ENCODE peak calls at places on chromosomes 13 and 19, in five cellular contexts. One of them, this sample, is unnamed.

GRCh38 chr13:100887729-100888151 is 213.1 kb upstream of the TMTC4 start:
- DNase-seq in HCT116: no peak
- DNase-seq in SK-N-SH: no peak
- DNase-seq in K562: no peak
- DNase-seq in H1: no peak
- DNase-seq in this sample: no peak

GRCh38 chr13:49026851-49027250 is 51.1 kb downstream of the FNDC3A start:
- DNase-seq in HCT116: no peak
- DNase-seq in SK-N-SH: no peak
- DNase-seq in K562: no peak
- DNase-seq in H1: no peak
- DNase-seq in this sample: no peak

GRCh38 chr13:95403349-95404140 is 102.3 kb upstream of the ABCC4 start:
- DNase-seq in HCT116: no peak
- DNase-seq in SK-N-SH: no peak
- DNase-seq in K562: no peak
- DNase-seq in H1: peak
- DNase-seq in this sample: no peak

GRCh38 chr13:49938921-49939320 is 2.8 kb upstream of the SPRYD7 start:
- DNase-seq in HCT116: no peak
- DNase-seq in SK-N-SH: no peak
- DNase-seq in K562: no peak
- DNase-seq in H1: no peak
- DNase-seq in this sample: no peak

GRCh38 chr13:51895906-51896888 is 34.4 kb downstream of the CCDC70 start:
- DNase-seq in HCT116: peak
- DNase-seq in SK-N-SH: peak
- DNase-seq in K562: peak
- DNase-seq in H1: peak
- DNase-seq in this sample: peak

GRCh38 chr13:34467450-34468083 is 474.5 kb upstream of the NBEA start:
- DNase-seq in HCT116: no peak
- DNase-seq in SK-N-SH: no peak
- DNase-seq in K562: no peak
- DNase-seq in H1: no peak
- DNase-seq in this sample: no peak

GRCh38 chr19:43290568-43291359 is 21.4 kb upstream of the PSG9 start:
- DNase-seq in HCT116: no peak
- DNase-seq in SK-N-SH: no peak
- DNase-seq in K562: no peak
- DNase-seq in H1: no peak
- DNase-seq in this sample: peak

GRCh38 chr19:56170261-56170660 is 5.5 kb upstream of the GALP start:
- DNase-seq in HCT116: no peak
- DNase-seq in SK-N-SH: no peak
- DNase-seq in K562: peak
- DNase-seq in H1: no peak
- DNase-seq in this sample: no peak

GRCh38 chr19:32877323-32877912 is 7.9 kb upstream of the SLC7A9 start:
- DNase-seq in HCT116: no peak
- DNase-seq in SK-N-SH: no peak
- DNase-seq in K562: no peak
- DNase-seq in H1: no peak
- DNase-seq in this sample: no peak

GRCh38 chr13:72864142-72865035 is 82.5 kb downstream of the PIBF1 start:
- DNase-seq in HCT116: no peak
- DNase-seq in SK-N-SH: no peak
- DNase-seq in K562: no peak
- DNase-seq in H1: no peak
- DNase-seq in this sample: no peak

GRCh38 chr13:80458546-80458945 is 117.6 kb upstream of the SPRY2 start:
- DNase-seq in HCT116: no peak
- DNase-seq in SK-N-SH: no peak
- DNase-seq in K562: no peak
- DNase-seq in H1: no peak
- DNase-seq in this sample: no peak

GRCh38 chr19:19260417-19260816 is 12.7 kb downstream of the TM6SF2 start:
- DNase-seq in HCT116: no peak
- DNase-seq in SK-N-SH: no peak
- DNase-seq in K562: no peak
- DNase-seq in H1: no peak
- DNase-seq in this sample: no peak

GRCh38 chr19:6772028-6772865 is at the start of gene VAV1:
- DNase-seq in HCT116: no peak
- DNase-seq in SK-N-SH: peak
- DNase-seq in K562: peak
- DNase-seq in H1: no peak
- DNase-seq in this sample: no peak

GRCh38 chr19:7552781-7553180 is 17.3 kb downstream of the PNPLA6 start:
- DNase-seq in HCT116: no peak
- DNase-seq in SK-N-SH: peak
- DNase-seq in K562: no peak
- DNase-seq in H1: no peak
- DNase-seq in this sample: no peak

GRCh38 chr19:6654347-6655310 is 15.3 kb downstream of the TNFSF14 start:
- DNase-seq in HCT116: no peak
- DNase-seq in SK-N-SH: no peak
- DNase-seq in K562: peak
- DNase-seq in H1: no peak
- DNase-seq in this sample: no peak

DNA sequence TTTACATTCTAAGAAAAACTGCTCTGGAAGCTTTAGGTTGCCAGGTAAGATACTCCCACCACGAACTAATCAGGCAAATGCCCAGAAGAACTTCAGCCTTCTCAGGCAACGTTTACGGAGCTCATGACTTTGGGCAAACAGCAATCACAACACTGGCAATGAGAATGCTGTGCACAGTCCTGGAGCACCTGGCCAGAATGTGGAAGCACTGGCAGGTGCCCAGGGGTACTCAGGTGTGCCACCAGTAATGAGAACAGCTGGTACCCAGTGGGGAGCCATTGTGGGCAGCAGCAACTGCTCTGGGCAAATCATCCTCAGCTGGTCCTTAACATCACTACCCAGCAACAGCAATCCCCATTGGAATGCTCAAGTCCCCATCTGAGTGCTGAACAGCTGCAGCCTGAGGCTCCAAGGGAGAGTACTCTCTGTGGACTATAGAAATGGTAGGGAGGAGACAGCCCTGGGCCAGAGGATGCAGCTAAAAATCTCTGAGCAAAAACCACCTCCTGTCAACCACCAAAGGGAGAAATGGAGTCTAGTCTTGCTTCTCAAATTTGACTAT is 210.0 kb downstream of the FOXO1 start:
- DNase-seq in HCT116: no peak
- DNase-seq in SK-N-SH: no peak
- DNase-seq in K562: no peak
- DNase-seq in H1: no peak
- DNase-seq in this sample: no peak
- TF ChIP-seq JUND in HCT116: no peak
- TF ChIP-seq JUND in SK-N-SH: no peak
- TF ChIP-seq JUND in K562: no peak
- TF ChIP-seq JUND in H1: no peak
- TF ChIP-seq JUND in this sample: no peak

GRCh38 chr13:45847554-45848224 is 3.9 kb downstream of the SIAH3 start:
- DNase-seq in HCT116: no peak
- DNase-seq in SK-N-SH: no peak
- DNase-seq in K562: peak
- DNase-seq in H1: no peak
- DNase-seq in this sample: no peak
- TF ChIP-seq JUND in HCT116: no peak
- TF ChIP-seq JUND in SK-N-SH: no peak
- TF ChIP-seq JUND in K562: no peak
- TF ChIP-seq JUND in H1: no peak
- TF ChIP-seq JUND in this sample: no peak

GRCh38 chr13:76871332-76871945 is 14.8 kb downstream of the KCTD12 start:
- DNase-seq in HCT116: no peak
- DNase-seq in SK-N-SH: no peak
- DNase-seq in K562: no peak
- DNase-seq in H1: no peak
- DNase-seq in this sample: no peak
- TF ChIP-seq JUND in HCT116: no peak
- TF ChIP-seq JUND in SK-N-SH: no peak
- TF ChIP-seq JUND in K562: no peak
- TF ChIP-seq JUND in H1: no peak
- TF ChIP-seq JUND in this sample: no peak

DNA sequence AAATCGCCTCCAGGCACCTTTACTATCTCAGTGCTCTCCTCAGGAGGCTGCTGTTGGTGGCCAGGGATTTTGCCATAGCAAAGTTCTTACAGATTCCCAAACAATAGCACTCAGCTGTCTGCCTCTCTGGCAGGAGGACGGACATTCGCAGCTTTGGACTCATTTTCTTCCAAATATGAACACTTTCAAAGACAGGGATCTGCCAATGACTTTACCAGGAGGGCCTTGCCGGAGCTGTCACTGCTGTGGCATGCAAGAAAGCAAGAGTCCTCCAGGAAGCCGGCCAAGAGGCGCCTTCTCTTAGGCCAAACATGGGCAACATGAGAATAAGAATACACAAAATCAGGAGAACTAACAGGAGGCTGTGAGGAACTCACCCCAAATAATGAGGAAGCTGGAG is 39.5 kb upstream of the GAS6 start:
- DNase-seq in HCT116: no peak
- DNase-seq in SK-N-SH: no peak
- DNase-seq in K562: no peak
- DNase-seq in H1: no peak
- DNase-seq in this sample: no peak
- TF ChIP-seq JUND in HCT116: no peak
- TF ChIP-seq JUND in SK-N-SH: no peak
- TF ChIP-seq JUND in K562: no peak
- TF ChIP-seq JUND in H1: no peak
- TF ChIP-seq JUND in this sample: no peak

GRCh38 chr19:2552859-2553258 is 76.9 kb downstream of the GADD45B start:
- DNase-seq in HCT116: no peak
- DNase-seq in SK-N-SH: no peak
- DNase-seq in K562: peak
- DNase-seq in H1: no peak
- DNase-seq in this sample: no peak
- TF ChIP-seq JUND in HCT116: no peak
- TF ChIP-seq JUND in SK-N-SH: no peak
- TF ChIP-seq JUND in K562: peak
- TF ChIP-seq JUND in H1: no peak
- TF ChIP-seq JUND in this sample: no peak

DNA sequence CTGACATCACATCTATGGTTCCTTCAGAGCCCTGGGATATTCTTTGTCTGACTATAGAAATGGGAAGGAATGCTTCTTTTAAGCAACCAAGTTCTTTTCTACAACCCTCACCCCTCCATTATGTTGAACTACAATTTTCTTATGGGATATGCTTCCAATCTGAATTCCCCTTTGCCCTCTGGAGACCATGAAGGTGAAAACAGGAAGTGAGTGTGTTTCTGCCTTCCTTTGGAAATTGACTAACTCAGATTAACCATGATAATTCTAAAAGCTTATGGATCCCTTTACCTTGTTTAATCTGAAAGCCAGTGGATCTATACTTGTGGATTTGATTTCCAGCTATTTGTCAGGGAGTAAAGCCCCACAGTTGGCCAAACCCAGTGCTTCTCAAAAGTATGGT is 90.8 kb upstream of the SERTM1 start:
- DNase-seq in HCT116: no peak
- DNase-seq in SK-N-SH: no peak
- DNase-seq in K562: no peak
- DNase-seq in H1: no peak
- DNase-seq in this sample: no peak
- TF ChIP-seq JUND in HCT116: no peak
- TF ChIP-seq JUND in SK-N-SH: no peak
- TF ChIP-seq JUND in K562: no peak
- TF ChIP-seq JUND in H1: no peak
- TF ChIP-seq JUND in this sample: no peak

DNA sequence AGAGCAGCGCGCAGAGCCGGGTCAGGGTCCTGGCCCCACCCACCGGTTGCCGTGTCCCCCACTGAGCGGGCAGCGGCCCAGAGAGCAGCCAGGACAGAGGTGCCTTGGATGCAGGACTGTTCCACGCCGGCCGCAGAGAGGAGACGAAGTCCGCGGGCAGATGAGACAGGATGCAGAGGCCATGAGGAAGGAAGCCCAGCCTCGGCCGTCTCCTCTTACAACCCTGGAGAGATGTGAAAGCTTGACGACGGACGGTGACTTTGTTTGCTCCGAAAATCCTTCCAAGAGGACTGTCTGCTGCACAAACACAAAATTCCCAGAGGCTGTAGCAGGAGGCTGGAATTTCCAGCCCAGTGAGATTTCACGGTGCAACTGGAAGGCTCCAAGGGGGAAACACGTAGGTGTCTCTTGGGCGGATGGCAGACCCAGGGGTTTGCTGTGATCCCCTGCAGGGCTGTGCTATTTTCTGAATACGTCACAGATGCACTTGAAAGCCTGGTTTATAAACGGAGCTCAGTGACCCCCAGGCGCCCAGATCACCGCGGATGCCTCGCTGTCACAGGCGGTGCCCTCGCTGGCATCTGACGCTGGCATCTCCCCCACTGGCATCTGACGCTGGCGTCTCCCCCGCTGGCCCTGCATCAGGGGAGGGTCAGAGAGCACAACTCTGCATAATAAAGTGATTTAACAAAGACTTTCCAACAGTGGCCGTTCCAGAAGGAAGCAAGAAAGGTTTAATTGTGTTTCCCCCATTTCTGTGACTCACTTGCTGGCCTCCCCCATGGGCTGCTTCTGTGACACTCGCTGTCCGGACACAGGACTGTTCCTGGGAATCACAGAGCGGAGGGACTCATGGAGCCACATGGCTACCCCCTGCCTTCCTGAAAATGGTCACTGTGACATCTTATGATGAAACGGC is 62.0 kb upstream of the C13orf46 start:
- DNase-seq in HCT116: no peak
- DNase-seq in SK-N-SH: no peak
- DNase-seq in K562: no peak
- DNase-seq in H1: no peak
- DNase-seq in this sample: peak
- TF ChIP-seq JUND in HCT116: no peak
- TF ChIP-seq JUND in SK-N-SH: no peak
- TF ChIP-seq JUND in K562: no peak
- TF ChIP-seq JUND in H1: no peak
- TF ChIP-seq JUND in this sample: no peak

DNA sequence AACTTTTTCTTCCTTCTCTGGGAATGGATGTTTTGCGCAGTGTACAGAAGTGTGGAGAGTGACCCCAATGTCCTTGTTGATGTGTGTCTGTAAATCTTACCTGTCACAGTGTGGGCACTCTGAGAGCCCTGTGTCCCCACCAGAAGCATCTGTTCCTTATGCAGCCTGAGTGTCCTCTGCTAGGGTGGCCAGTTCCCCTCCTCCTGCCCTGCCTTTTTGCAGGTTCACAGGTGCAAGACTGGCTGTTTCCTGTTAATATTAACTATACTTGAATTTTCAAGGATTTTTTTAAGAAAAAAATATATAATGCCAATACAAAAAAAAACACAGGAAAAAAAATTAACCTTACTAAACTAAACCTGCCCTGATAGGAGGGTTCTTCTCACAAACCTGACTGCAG is 12.0 kb upstream of the GRAMD1A start:
- DNase-seq in HCT116: no peak
- DNase-seq in SK-N-SH: no peak
- DNase-seq in K562: no peak
- DNase-seq in H1: no peak
- DNase-seq in this sample: no peak
- TF ChIP-seq JUND in HCT116: no peak
- TF ChIP-seq JUND in SK-N-SH: no peak
- TF ChIP-seq JUND in K562: no peak
- TF ChIP-seq JUND in H1: no peak
- TF ChIP-seq JUND in this sample: no peak

This sample was measured in T47D.